ENCODE peak calls at places on chromosomes 5 and 9, in ten cellular contexts. M, T, K, V, R, F, L, W, S and O are unnamed samples.
A peak's percentile ranks its signal among the peaks of the same experiment; 100 is the strongest.

GRCh38 chr5:98927242-98927987 is 1.4 kb downstream of the CHD1 start:
- DNase-seq in M (no peak), T (no peak), K (peak; percentile 20), V (peak; percentile 22), R (peak; percentile 69), F (peak; percentile 46), L (peak; percentile 60), W (no peak), S (no peak), O (peak; percentile 72)

GRCh38 chr5:1174122-1174936 is 27.1 kb upstream of the SLC6A19 start:
- DNase-seq in M (peak; percentile 77), T (peak; percentile 94), K (peak; percentile 41), V (peak; percentile 83), R (peak; percentile 39), F (peak; percentile 89), L (peak; percentile 12), W (peak; percentile 47), S (no peak), O (no peak)

GRCh38 chr5:81427566-81427965 is 33.6 kb upstream of the ACOT12 start:
- DNase-seq in M (no peak), T (no peak), K (no peak), V (no peak), R (no peak), F (no peak), L (no peak), W (no peak), S (no peak), O (no peak)

GRCh38 chr5:124056326-124057160 is 544.6 kb downstream of the CSNK1G3 start:
- DNase-seq in M (no peak), T (no peak), K (no peak), V (no peak), R (no peak), F (no peak), L (no peak), W (no peak), S (no peak), O (no peak)

GRCh38 chr9:130932220-130933069 is 6.6 kb downstream of the FIBCD1 start:
- DNase-seq in M (peak; percentile 49), T (no peak), K (no peak), V (no peak), R (no peak), F (peak; percentile 87), L (no peak), W (no peak), S (no peak), O (no peak)

GRCh38 chr9:22739712-22740111 is 293.1 kb downstream of the DMRTA1 start:
- DNase-seq in M (no peak), T (no peak), K (no peak), V (no peak), R (no peak), F (no peak), L (no peak), W (no peak), S (no peak), O (no peak)

GRCh38 chr5:174329738-174330137 is 284.2 kb downstream of the NSG2 start:
- DNase-seq in M (no peak), T (no peak), K (peak; percentile 32), V (no peak), R (no peak), F (no peak), L (no peak), W (peak; percentile 91), S (peak; percentile 17), O (no peak)

GRCh38 chr9:109586993-109587392 is 88.9 kb upstream of the PTPN3 start:
- DNase-seq in M (no peak), T (no peak), K (no peak), V (no peak), R (no peak), F (no peak), L (no peak), W (no peak), S (no peak), O (no peak)

GRCh38 chr5:5065472-5065871 is 74.7 kb upstream of the ADAMTS16 start:
- DNase-seq in M (no peak), T (no peak), K (no peak), V (no peak), R (no peak), F (no peak), L (no peak), W (no peak), S (no peak), O (no peak)

GRCh38 chr5:143233020-143233419 is 170.5 kb downstream of the NR3C1 start:
- DNase-seq in M (no peak), T (no peak), K (no peak), V (no peak), R (no peak), F (no peak), L (no peak), W (no peak), S (no peak), O (no peak)

GRCh38 chr5:112933105-112933504 is 11.1 kb upstream of the REEP5 start:
- DNase-seq in M (no peak), T (no peak), K (no peak), V (no peak), R (no peak), F (no peak), L (no peak), W (no peak), S (no peak), O (no peak)

GRCh38 chr5:144189800-144190429 is 19.2 kb downstream of the KCTD16 start:
- DNase-seq in M (no peak), T (peak; percentile 94), K (no peak), V (peak; percentile 15), R (peak; percentile 86), F (no peak), L (no peak), W (no peak), S (no peak), O (peak; percentile 55)

GRCh38 chr5:149160291-149160787 is 19.0 kb downstream of the ABLIM3 start:
- DNase-seq in M (peak; percentile 50), T (no peak), K (no peak), V (no peak), R (no peak), F (no peak), L (no peak), W (no peak), S (no peak), O (no peak)

GRCh38 chr5:90387508-90387907 is 22.0 kb downstream of the CETN3 start:
- DNase-seq in M (no peak), T (no peak), K (no peak), V (no peak), R (no peak), F (no peak), L (no peak), W (no peak), S (no peak), O (no peak)

GRCh38 chr5:127335381-127335780 is 44.8 kb downstream of the MEGF10 start:
- DNase-seq in M (no peak), T (no peak), K (no peak), V (no peak), R (no peak), F (no peak), L (no peak), W (no peak), S (no peak), O (no peak)

GRCh38 chr5:73118331-73119011 is 1.9 kb upstream of the TMEM171 start:
- DNase-seq in M (no peak), T (no peak), K (no peak), V (no peak), R (no peak), F (no peak), L (no peak), W (no peak), S (no peak), O (no peak)

GRCh38 chr9:4382722-4383317 is 83.0 kb upstream of the GLIS3 start:
- DNase-seq in M (no peak), T (no peak), K (peak; percentile 20), V (peak; percentile 17), R (no peak), F (peak; percentile 28), L (peak; percentile 70), W (no peak), S (no peak), O (no peak)

GRCh38 chr5:150431048-150431447 is 18.3 kb upstream of the CD74 start:
- DNase-seq in M (no peak), T (no peak), K (no peak), V (no peak), R (no peak), F (no peak), L (no peak), W (no peak), S (no peak), O (no peak)

GRCh38 chr9:111036068-111036789 is 2.0 kb downstream of the LPAR1 start:
- DNase-seq in M (peak; percentile 75), T (no peak), K (no peak), V (peak; percentile 61), R (no peak), F (peak; percentile 59), L (no peak), W (no peak), S (no peak), O (no peak)

GRCh38 chr9:27394154-27394825 is 97.3 kb upstream of the EQTN start:
- DNase-seq in M (no peak), T (no peak), K (no peak), V (no peak), R (no peak), F (no peak), L (no peak), W (no peak), S (no peak), O (no peak)

GRCh38 chr5:95754545-95754944 is 23.4 kb downstream of the RHOBTB3 start:
- DNase-seq in M (no peak), T (no peak), K (no peak), V (no peak), R (no peak), F (no peak), L (no peak), W (no peak), S (no peak), O (no peak)

GRCh38 chr5:66958126-66958983 is 238.2 kb downstream of the CD180 start:
- DNase-seq in M (no peak), T (no peak), K (peak; percentile 8), V (no peak), R (no peak), F (no peak), L (no peak), W (no peak), S (no peak), O (no peak)

GRCh38 chr5:142385194-142385593 is 60.4 kb upstream of the SPRY4 start:
- DNase-seq in M (no peak), T (peak; percentile 84), K (peak; percentile 8), V (no peak), R (no peak), F (no peak), L (no peak), W (no peak), S (peak; percentile 82), O (no peak)

GRCh38 chr9:133781828-133782135 is 43.6 kb upstream of the SARDH start:
- DNase-seq in M (peak; percentile 35), T (no peak), K (no peak), V (no peak), R (no peak), F (no peak), L (no peak), W (no peak), S (no peak), O (no peak)

GRCh38 chr5:58382131-58382534 is 77.8 kb downstream of the PLK2 start:
- DNase-seq in M (no peak), T (no peak), K (no peak), V (no peak), R (no peak), F (no peak), L (no peak), W (no peak), S (no peak), O (no peak)

GRCh38 chr9:114317665-114318357 is 5.1 kb upstream of the ORM1 start:
- DNase-seq in M (no peak), T (peak; percentile 8), K (no peak), V (peak; percentile 4), R (no peak), F (peak; percentile 17), L (no peak), W (no peak), S (peak; percentile 57), O (no peak)

GRCh38 chr5:113204525-113205161 is 228.0 kb downstream of the DCP2 start:
- DNase-seq in M (peak; percentile 79), T (no peak), K (peak; percentile 45), V (no peak), R (no peak), F (no peak), L (peak; percentile 13), W (no peak), S (peak; percentile 37), O (no peak)

GRCh38 chr9:84379740-84380139 is 39.2 kb upstream of the SLC28A3 start:
- DNase-seq in M (no peak), T (no peak), K (peak; percentile 23), V (no peak), R (no peak), F (no peak), L (no peak), W (no peak), S (peak; percentile 33), O (no peak)